ENCODE peak calls at places on chromosomes 5 and 9, in five cellular contexts. One of them, this sample, is unnamed. For H3K4me1, the result is how much of the 10 kb centered on the place peaks cover.

GRCh38 chr5:159359408-159359807 is 29.1 kb upstream of the IL12B start:
- DNase-seq in uterus: no peak
- DNase-seq in lung: no peak
- DNase-seq in psoas muscle: no peak
- DNase-seq in ovary: no peak
- DNase-seq in this sample: no peak

GRCh38 chr5:128782446-128782845 is 182.8 kb upstream of the SLC27A6 start:
- DNase-seq in uterus: peak
- DNase-seq in lung: peak
- DNase-seq in psoas muscle: peak
- DNase-seq in ovary: no peak
- DNase-seq in this sample: peak

GRCh38 chr5:9209846-9210547 is 335.9 kb downstream of the SEMA5A start:
- DNase-seq in uterus: no peak
- DNase-seq in lung: no peak
- DNase-seq in psoas muscle: no peak
- DNase-seq in ovary: no peak
- DNase-seq in this sample: no peak

GRCh38 chr5:68149189-68149588 is 66.4 kb upstream of the PIK3R1 start:
- DNase-seq in uterus: no peak
- DNase-seq in lung: no peak
- DNase-seq in psoas muscle: no peak
- DNase-seq in ovary: no peak
- DNase-seq in this sample: no peak

GRCh38 chr5:178288373-178289368 is 56.1 kb upstream of the PHYKPL start:
- DNase-seq in uterus: no peak
- DNase-seq in lung: no peak
- DNase-seq in psoas muscle: peak
- DNase-seq in ovary: no peak
- DNase-seq in this sample: no peak

GRCh38 chr5:56676091-56676768 is 139.1 kb upstream of the MAP3K1 start:
- DNase-seq in uterus: no peak
- DNase-seq in lung: no peak
- DNase-seq in psoas muscle: no peak
- DNase-seq in ovary: no peak
- DNase-seq in this sample: no peak

GRCh38 chr9:116585896-116586295 is 101.2 kb upstream of the TRIM32 start:
- DNase-seq in uterus: no peak
- DNase-seq in lung: no peak
- DNase-seq in psoas muscle: no peak
- DNase-seq in ovary: no peak
- DNase-seq in this sample: no peak

GRCh38 chr5:116402235-116402634 is 172.4 kb downstream of the SEMA6A start:
- DNase-seq in uterus: no peak
- DNase-seq in lung: no peak
- DNase-seq in psoas muscle: no peak
- DNase-seq in ovary: no peak
- DNase-seq in this sample: no peak

GRCh38 chr5:65512170-65512937 is 30.6 kb upstream of the ADAMTS6 start:
- DNase-seq in uterus: no peak
- DNase-seq in lung: no peak
- DNase-seq in psoas muscle: no peak
- DNase-seq in ovary: no peak
- DNase-seq in this sample: no peak

GRCh38 chr9:134769084-134769455 is 111.5 kb upstream of the FCN2 start:
- DNase-seq in uterus: no peak
- DNase-seq in lung: no peak
- DNase-seq in psoas muscle: no peak
- DNase-seq in ovary: no peak
- DNase-seq in this sample: no peak

GRCh38 chr5:69414885-69415583 is at the start of gene MARVELD2:
- DNase-seq in uterus: peak
- DNase-seq in lung: peak
- DNase-seq in psoas muscle: peak
- DNase-seq in ovary: peak
- DNase-seq in this sample: no peak

GRCh38 chr5:69418559-69418958 is 3.6 kb downstream of the MARVELD2 start:
- DNase-seq in uterus: no peak
- DNase-seq in lung: no peak
- DNase-seq in psoas muscle: no peak
- DNase-seq in ovary: no peak
- DNase-seq in this sample: no peak

GRCh38 chr5:69416180-69416579 is 1.3 kb downstream of the MARVELD2 start:
- DNase-seq in uterus: no peak
- DNase-seq in lung: no peak
- DNase-seq in psoas muscle: no peak
- DNase-seq in ovary: no peak
- DNase-seq in this sample: no peak

GRCh38 chr5:69415584-69415958 is 655 bp downstream of the MARVELD2 start:
- DNase-seq in uterus: no peak
- DNase-seq in lung: no peak
- DNase-seq in psoas muscle: no peak
- DNase-seq in ovary: no peak
- DNase-seq in this sample: no peak

DNA sequence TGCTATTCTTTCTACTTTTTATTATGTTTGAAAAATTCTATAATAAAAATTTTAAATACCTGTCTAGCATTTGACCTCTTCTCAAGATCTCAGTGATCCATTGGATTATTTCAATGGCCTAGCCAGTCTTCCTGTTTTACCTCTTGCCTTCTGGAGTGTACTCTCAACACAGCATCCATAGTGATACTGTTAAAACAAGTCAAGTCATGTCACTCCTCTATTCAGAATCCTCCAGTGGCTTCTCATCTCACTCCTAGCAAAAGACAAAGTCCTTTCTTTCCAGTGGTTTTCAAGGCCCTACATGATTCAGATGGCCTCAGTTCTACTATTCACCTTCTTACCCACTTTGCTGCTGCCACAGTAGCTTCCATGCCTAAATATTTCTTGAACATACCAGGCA is 1.8 kb downstream of the MARVELD2 start:
- DNase-seq in uterus: no peak
- DNase-seq in lung: no peak
- DNase-seq in psoas muscle: no peak
- DNase-seq in ovary: no peak
- DNase-seq in this sample: no peak
- H3K4me3 ChIP-seq in uterus: no peak
- H3K4me3 ChIP-seq in lung: no peak
- H3K4me3 ChIP-seq in psoas muscle: no peak
- H3K4me3 ChIP-seq in ovary: no peak
- H3K4me3 ChIP-seq in this sample: no peak

GRCh38 chr9:127102788-127103187 is 19.6 kb downstream of the ANGPTL2 start:
- DNase-seq in uterus: no peak
- DNase-seq in lung: no peak
- DNase-seq in psoas muscle: no peak
- DNase-seq in ovary: no peak
- DNase-seq in this sample: no peak

GRCh38 chr9:127097683-127098082 is 24.8 kb downstream of the ANGPTL2 start:
- DNase-seq in uterus: no peak
- DNase-seq in lung: no peak
- DNase-seq in psoas muscle: no peak
- DNase-seq in ovary: no peak
- DNase-seq in this sample: no peak

GRCh38 chr9:127098916-127099315 is 23.5 kb downstream of the ANGPTL2 start:
- DNase-seq in uterus: no peak
- DNase-seq in lung: no peak
- DNase-seq in psoas muscle: no peak
- DNase-seq in ovary: no peak
- DNase-seq in this sample: no peak

GRCh38 chr9:127102176-127102575 is 20.3 kb downstream of the ANGPTL2 start:
- DNase-seq in uterus: no peak
- DNase-seq in lung: no peak
- DNase-seq in psoas muscle: no peak
- DNase-seq in ovary: no peak
- DNase-seq in this sample: no peak

DNA sequence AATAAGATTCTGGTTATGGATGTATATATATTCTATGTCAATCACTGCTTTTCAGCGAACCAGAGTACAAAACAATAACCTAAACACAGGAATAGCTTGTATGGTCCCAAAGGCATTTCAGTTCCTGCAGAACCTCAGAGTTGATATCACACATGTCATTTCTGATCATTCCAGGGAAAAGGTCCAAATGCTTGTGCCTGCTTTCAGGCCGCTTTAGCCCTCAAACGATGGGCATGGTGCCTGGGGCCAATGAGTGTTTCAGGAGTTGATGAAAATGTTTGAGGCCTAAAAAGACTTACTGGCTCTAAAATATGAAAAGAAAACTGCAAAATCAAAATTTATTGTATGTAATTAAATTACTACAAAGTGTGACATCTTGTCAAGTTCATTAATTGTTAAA is 22.8 kb downstream of the ANGPTL2 start:
- DNase-seq in uterus: no peak
- DNase-seq in lung: no peak
- DNase-seq in psoas muscle: no peak
- DNase-seq in ovary: no peak
- DNase-seq in this sample: no peak
- H3K4me1 ChIP-seq in uterus: under half
- H3K4me1 ChIP-seq in lung: under half
- H3K4me1 ChIP-seq in psoas muscle: under half
- H3K4me1 ChIP-seq in ovary: under half
- H3K4me1 ChIP-seq in this sample: under half

DNA sequence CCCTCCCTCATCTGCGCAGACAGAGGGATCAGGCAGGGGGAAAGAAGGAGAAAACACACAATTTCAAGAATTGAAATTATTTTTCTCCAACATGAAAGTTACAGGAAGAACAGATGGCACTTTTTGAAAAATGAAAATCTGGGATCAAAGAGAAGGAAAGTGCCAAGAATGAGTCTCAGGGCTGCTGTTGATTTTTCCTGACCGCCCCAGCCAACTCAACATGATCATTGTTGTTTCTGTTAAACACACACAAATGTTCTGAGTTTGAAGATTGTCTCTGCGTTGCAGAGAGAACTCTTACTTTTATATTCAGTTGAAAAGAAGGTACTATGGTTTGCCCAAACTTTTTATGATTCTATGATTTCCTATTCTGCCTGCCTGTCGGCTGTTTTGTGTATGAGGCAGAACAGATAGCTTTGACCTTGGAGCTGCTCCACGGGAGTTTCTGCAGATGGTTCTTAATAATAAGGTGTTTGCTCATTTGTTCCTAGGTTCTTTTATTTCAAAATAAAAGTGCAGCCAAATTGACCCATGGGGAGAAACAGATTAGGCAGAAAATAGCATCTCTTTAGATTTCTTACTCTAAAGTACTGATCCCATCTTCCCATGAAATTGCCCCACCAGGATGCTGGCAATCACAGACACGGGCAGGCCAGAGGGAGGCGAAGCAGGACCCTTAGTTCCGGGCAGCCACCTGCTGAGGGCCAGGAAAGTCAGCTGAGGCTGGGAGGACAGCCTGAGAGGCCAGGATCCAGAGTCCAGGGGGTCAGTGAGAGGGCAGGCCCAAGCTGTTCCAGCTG is 145.0 kb downstream of the CMYA5 start:
- DNase-seq in uterus: peak
- DNase-seq in lung: no peak
- DNase-seq in psoas muscle: peak
- DNase-seq in ovary: peak
- DNase-seq in this sample: peak
- H3K27ac ChIP-seq in uterus: peak
- H3K27ac ChIP-seq in lung: no peak
- H3K27ac ChIP-seq in psoas muscle: peak
- H3K27ac ChIP-seq in ovary: peak
- H3K27ac ChIP-seq in this sample: peak

GRCh38 chr5:140868721-140869554 is at the start of gene PCDHA11:
- DNase-seq in uterus: no peak
- DNase-seq in lung: no peak
- DNase-seq in psoas muscle: no peak
- DNase-seq in ovary: no peak
- DNase-seq in this sample: no peak

GRCh38 chr5:140875085-140876065 is at the start of gene PCDHA12:
- DNase-seq in uterus: no peak
- DNase-seq in lung: no peak
- DNase-seq in psoas muscle: no peak
- DNase-seq in ovary: no peak
- DNase-seq in this sample: no peak

GRCh38 chr5:140870221-140871201 is 1.8 kb downstream of the PCDHA11 start:
- DNase-seq in uterus: no peak
- DNase-seq in lung: no peak
- DNase-seq in psoas muscle: no peak
- DNase-seq in ovary: no peak
- DNase-seq in this sample: no peak

GRCh38 chr5:140869555-140869886 is 764 bp downstream of the PCDHA11 start:
- DNase-seq in uterus: no peak
- DNase-seq in lung: no peak
- DNase-seq in psoas muscle: no peak
- DNase-seq in ovary: no peak
- DNase-seq in this sample: no peak
- H3K4me3 ChIP-seq in uterus: no peak
- H3K4me3 ChIP-seq in lung: no peak
- H3K4me3 ChIP-seq in psoas muscle: no peak
- H3K4me3 ChIP-seq in ovary: no peak
- H3K4me3 ChIP-seq in this sample: no peak

GRCh38 chr9:136010615-136011341 is 49.6 kb upstream of the UBAC1 start:
- DNase-seq in uterus: no peak
- DNase-seq in lung: no peak
- DNase-seq in psoas muscle: peak
- DNase-seq in ovary: no peak
- DNase-seq in this sample: no peak
- H3K4me1 ChIP-seq in uterus: under half
- H3K4me1 ChIP-seq in lung: under half
- H3K4me1 ChIP-seq in psoas muscle: under half
- H3K4me1 ChIP-seq in ovary: under half
- H3K4me1 ChIP-seq in this sample: under half

GRCh38 chr9:121607434-121608248 is 43.8 kb upstream of the DAB2IP start:
- DNase-seq in uterus: peak
- DNase-seq in lung: no peak
- DNase-seq in psoas muscle: peak
- DNase-seq in ovary: no peak
- DNase-seq in this sample: peak

GRCh38 chr9:121604242-121604641 is 47.2 kb upstream of the DAB2IP start:
- DNase-seq in uterus: no peak
- DNase-seq in lung: no peak
- DNase-seq in psoas muscle: peak
- DNase-seq in ovary: no peak
- DNase-seq in this sample: no peak

GRCh38 chr9:121601234-121601633 is 50.2 kb upstream of the DAB2IP start:
- DNase-seq in uterus: no peak
- DNase-seq in lung: no peak
- DNase-seq in psoas muscle: no peak
- DNase-seq in ovary: no peak
- DNase-seq in this sample: no peak

GRCh38 chr9:121603028-121603427 is 48.4 kb upstream of the DAB2IP start:
- DNase-seq in uterus: no peak
- DNase-seq in lung: no peak
- DNase-seq in psoas muscle: peak
- DNase-seq in ovary: no peak
- DNase-seq in this sample: no peak

DNA sequence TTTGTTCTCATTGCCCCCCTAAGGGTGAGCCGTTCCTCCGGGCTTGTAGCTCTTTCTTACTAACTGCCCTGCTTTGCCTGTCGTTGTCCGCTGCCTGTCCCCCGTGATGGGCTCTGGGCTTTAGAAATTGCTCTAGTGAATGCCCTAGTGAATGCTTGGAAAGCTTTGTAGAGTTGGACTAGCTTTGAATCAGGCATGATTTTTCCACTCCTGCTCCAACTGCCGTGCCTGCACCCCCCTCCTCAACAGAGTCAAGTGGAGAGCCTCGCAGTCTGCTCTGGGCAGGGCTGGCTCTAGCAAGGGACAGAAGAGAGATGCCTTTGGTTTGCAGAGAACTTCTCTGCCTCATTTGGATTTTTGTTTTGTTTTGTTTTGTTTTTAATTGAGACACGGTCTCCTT is 46.8 kb upstream of the DAB2IP start:
- DNase-seq in uterus: no peak
- DNase-seq in lung: no peak
- DNase-seq in psoas muscle: peak
- DNase-seq in ovary: no peak
- DNase-seq in this sample: no peak
- H3K27ac ChIP-seq in uterus: no peak
- H3K27ac ChIP-seq in lung: peak
- H3K27ac ChIP-seq in psoas muscle: peak
- H3K27ac ChIP-seq in ovary: no peak
- H3K27ac ChIP-seq in this sample: peak

This sample was measured in right atrium auricular region.